ENCODE peak calls at places on chromosome 22, in ten cellular contexts. Z, Q, X, I, P, M, N, K, L and W are unnamed samples.
A peak's percentile ranks its signal among the peaks of the same experiment; 100 is the strongest.

GRCh38 chr22:22520020-22520656 is at the start of gene ZNF280A:
- DNase-seq in K (no peak), Z (no peak), P (peak; percentile 51), X (no peak), L (no peak), N (no peak), M (no peak), Q (peak; percentile 55), I (peak; percentile 44), W (no peak)

GRCh38 chr22:27273386-27273785 is 528.2 kb downstream of the MN1 start:
- DNase-seq in L (no peak), I (no peak), K (no peak), P (no peak), N (no peak), Q (no peak), Z (no peak), X (no peak), M (no peak), W (peak; percentile 51)

GRCh38 chr22:44738347-44738715 is 14.0 kb upstream of the ARHGAP8 start:
- DNase-seq in L (no peak), Z (no peak), N (no peak), I (peak; percentile 70), K (no peak), X (no peak), Q (no peak), P (no peak), M (no peak), W (no peak)

GRCh38 chr22:19853879-19854777 is 546 bp downstream of the GNB1L start:
- DNase-seq in N (peak; percentile 72), K (no peak), P (peak; percentile 2), I (no peak), X (no peak), L (peak; percentile 44), M (peak; percentile 33), Q (no peak), Z (no peak), W (no peak)

GRCh38 chr22:24985824-24986214 is 33.3 kb downstream of the KIAA1671 start:
- DNase-seq in P (no peak), N (no peak), Q (no peak), L (no peak), I (no peak), M (peak; percentile 32), Z (peak; percentile 76), X (no peak), K (no peak), W (peak; percentile 46)

GRCh38 chr22:44272330-44272729 is 40.4 kb downstream of the SHISAL1 start:
- DNase-seq in Z (no peak), N (no peak), L (no peak), M (no peak), I (no peak), X (no peak), K (no peak), Q (no peak), P (no peak), W (no peak)

GRCh38 chr22:24925586-24926427 is 20.7 kb downstream of the LHFPL7 start:
- DNase-seq in L (no peak), Q (no peak), M (no peak), Z (no peak), K (no peak), P (no peak), N (no peak), I (peak; percentile 62), X (no peak), W (no peak)

GRCh38 chr22:19571207-19571795 is 47.1 kb upstream of the CLDN5 start:
- DNase-seq in X (no peak), Z (no peak), Q (no peak), N (no peak), I (no peak), K (no peak), P (no peak), L (no peak), M (no peak), W (no peak)

GRCh38 chr22:31349960-31350359 is 3.8 kb upstream of the PATZ1 start:
- DNase-seq in N (no peak), Q (no peak), L (no peak), X (no peak), I (no peak), K (no peak), Z (no peak), M (no peak), P (no peak), W (no peak)